ENCODE peak calls at places on chromosome 16, in ten cellular contexts. S is CD8-positive, alpha-beta memory T cell; O is AG10803; T is AG09309; Z is astrocyte; C is adipocyte; P is neural progenitor cell; N is CD8-positive, alpha-beta T cell; L is IMR-90; M is aorta. B is an unnamed sample.
A peak's percentile ranks its signal among the peaks of the same experiment; 100 is the strongest.

GRCh38 chr16:59478806-59479205 is 744.7 kb upstream of the GOT2 start:
- DNase-seq in Z (peak; percentile 33), C (peak; percentile 36), L (peak; percentile 12), P (no peak), O (peak; percentile 55), N (no peak), S (no peak), M (no peak), T (peak; percentile 33), B (no peak)

GRCh38 chr16:67013823-67014640 is 14.9 kb upstream of the CBFB start:
- DNase-seq in P (peak; percentile 86), M (peak; percentile 86), O (peak; percentile 54), T (no peak), L (peak; percentile 46), S (peak; percentile 56), N (peak; percentile 67), C (peak; percentile 89), Z (peak; percentile 18), B (peak; percentile 87)

GRCh38 chr16:15725641-15726240 is 75.7 kb downstream of the NDE1 start:
- DNase-seq in O (no peak), Z (no peak), M (no peak), T (no peak), P (no peak), N (no peak), L (no peak), S (no peak), C (no peak), B (no peak)

GRCh38 chr16:6335072-6335471 is 997.6 kb upstream of the RBFOX1 start:
- DNase-seq in N (no peak), C (peak; percentile 1), P (peak; percentile 43), O (no peak), L (no peak), S (no peak), Z (no peak), T (no peak), M (no peak), B (no peak)

GRCh38 chr16:66070140-66070887 is 296.2 kb upstream of the CDH5 start:
- DNase-seq in C (peak; percentile 81), N (no peak), O (peak; percentile 85), T (no peak), M (peak; percentile 50), Z (peak; percentile 57), S (no peak), P (no peak), L (peak; percentile 83), B (peak; percentile 92)

GRCh38 chr16:77234611-77235010 is 35.4 kb downstream of the SYCE1L start:
- DNase-seq in N (no peak), T (no peak), P (peak; percentile 20), Z (no peak), M (no peak), L (no peak), S (no peak), C (no peak), O (no peak), B (no peak)

GRCh38 chr16:56985288-56985961 is 3.9 kb upstream of the NLRC5 start:
- DNase-seq in C (peak; percentile 93), T (peak; percentile 54), N (no peak), L (peak; percentile 85), M (peak; percentile 85), P (no peak), S (no peak), O (peak; percentile 88), Z (peak; percentile 78), B (peak; percentile 87)

GRCh38 chr16:2842340-2843000 is 12.4 kb downstream of the ZG16B start:
- DNase-seq in P (peak; percentile 69), M (no peak), N (peak; percentile 71), C (peak; percentile 34), O (no peak), S (peak; percentile 52), L (no peak), Z (peak; percentile 20), T (no peak), B (peak; percentile 69)

GRCh38 chr16:49528564-49529150 is 155.1 kb downstream of the C16orf78 start:
- DNase-seq in L (no peak), P (no peak), N (no peak), Z (no peak), M (peak; percentile 33), T (no peak), C (no peak), S (no peak), O (no peak), B (no peak)

GRCh38 chr16:81926036-81926435 is 85.2 kb downstream of the SDR42E1 start:
- DNase-seq in O (no peak), C (no peak), S (no peak), Z (no peak), T (no peak), N (no peak), L (no peak), M (no peak), P (no peak), B (no peak)

GRCh38 chr16:47073223-47074155 is 70.3 kb downstream of the NETO2 start:
- DNase-seq in T (no peak), Z (no peak), O (no peak), P (no peak), M (no peak), N (no peak), C (peak; percentile 16), L (no peak), S (no peak), B (no peak)

GRCh38 chr16:48959747-48960146 is 321.9 kb downstream of the CBLN1 start:
- DNase-seq in O (no peak), Z (no peak), L (no peak), T (no peak), N (no peak), P (no peak), M (no peak), C (no peak), S (no peak), B (no peak)

GRCh38 chr16:27999687-28000086 is 63.8 kb downstream of the GSG1L start:
- DNase-seq in O (no peak), Z (no peak), T (no peak), C (no peak), S (no peak), P (no peak), M (no peak), N (no peak), L (peak; percentile 12), B (no peak)

GRCh38 chr16:49456763-49457162 is 83.2 kb downstream of the C16orf78 start:
- DNase-seq in P (no peak), C (no peak), N (no peak), M (no peak), Z (no peak), T (no peak), L (no peak), O (no peak), S (no peak), B (peak; percentile 44)

DNA sequence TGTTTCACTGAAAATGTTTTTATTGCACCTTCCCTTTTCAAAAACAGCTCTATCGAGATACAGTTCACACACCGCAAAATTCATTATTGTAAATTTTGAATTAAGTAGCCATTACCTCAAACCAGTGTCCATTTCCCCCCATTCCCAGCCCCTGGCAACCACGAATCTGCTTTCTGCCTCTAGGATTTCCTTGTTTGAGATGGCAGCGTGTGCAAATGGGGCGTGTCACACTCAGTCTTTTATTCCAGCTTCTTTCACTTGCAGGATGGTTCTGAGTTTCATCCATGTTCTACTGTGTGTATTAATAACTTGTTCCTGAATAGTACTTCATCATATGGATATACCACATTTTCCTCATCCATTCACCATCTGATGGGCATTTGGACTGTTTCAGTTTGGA is 14.8 kb downstream of the ACSF3 start:
- DNase-seq in P (no peak), N (no peak), O (no peak), M (no peak), C (no peak), S (no peak), L (no peak), Z (no peak), T (no peak), B (no peak)
- H3K4me3 ChIP-seq in P (no peak overlapping the region), N (no peak overlapping the region), O (no peak overlapping the region), M (no peak overlapping the region), C (no peak overlapping the region), S (no peak overlapping the region), L (no peak overlapping the region), Z (no peak overlapping the region), T (no peak overlapping the region), B (no peak overlapping the region)

GRCh38 chr16:85564277-85565051 is 48.7 kb upstream of the GSE1 start:
- DNase-seq in M (no peak), P (no peak), C (no peak), N (no peak), O (no peak), Z (no peak), T (no peak), S (peak; percentile 27), L (no peak), B (no peak)
- H3K4me3 ChIP-seq in M (no peak overlapping the region), P (no peak overlapping the region), C (no peak overlapping the region), N (no peak overlapping the region), O (no peak overlapping the region), Z (no peak overlapping the region), T (no peak overlapping the region), S (no peak overlapping the region), L (no peak overlapping the region), B (no peak overlapping the region)

GRCh38 chr16:84502075-84502474 is 2.4 kb downstream of the MEAK7 start:
- DNase-seq in C (no peak), S (no peak), M (no peak), N (no peak), L (no peak), O (no peak), P (no peak), Z (no peak), T (no peak), B (peak; percentile 40)
- H3K4me3 ChIP-seq in C (no peak overlapping the region), S (no peak overlapping the region), M (no peak overlapping the region), N (no peak overlapping the region), L (no peak overlapping the region), O (no peak overlapping the region), P (no peak overlapping the region), Z (no peak overlapping the region), T (no peak overlapping the region), B (no peak overlapping the region)

GRCh38 chr16:1133810-1134520 is 18.9 kb upstream of the CACNA1H start:
- DNase-seq in Z (no peak), T (no peak), N (no peak), S (no peak), O (no peak), P (no peak), M (no peak), C (no peak), L (no peak), B (no peak)
- H3K4me3 ChIP-seq in Z (no peak overlapping the region), T (no peak overlapping the region), N (no peak overlapping the region), S (no peak overlapping the region), O (no peak overlapping the region), P (no peak overlapping the region), M (no peak overlapping the region), C (no peak overlapping the region), L (no peak overlapping the region), B (no peak overlapping the region)

GRCh38 chr16:20415541-20415940 is 6.2 kb downstream of the ACSM5 start:
- DNase-seq in S (no peak), T (no peak), L (no peak), N (no peak), Z (no peak), P (no peak), M (no peak), O (no peak), C (no peak), B (no peak)
- H3K4me3 ChIP-seq in S (no peak overlapping the region), T (no peak overlapping the region), L (no peak overlapping the region), N (no peak overlapping the region), Z (no peak overlapping the region), P (no peak overlapping the region), M (no peak overlapping the region), O (no peak overlapping the region), C (no peak overlapping the region), B (no peak overlapping the region)

GRCh38 chr16:53519417-53520091 is 16.5 kb upstream of the AKTIP start:
- DNase-seq in T (no peak), M (no peak), O (no peak), S (no peak), N (no peak), C (no peak), Z (no peak), L (no peak), P (no peak), B (no peak)
- H3K4me3 ChIP-seq in T (no peak overlapping the region), M (no peak overlapping the region), O (no peak overlapping the region), S (peak overlapping the region; percentile 76), N (peak overlapping the region; percentile 26), C (no peak overlapping the region), Z (no peak overlapping the region), L (no peak overlapping the region), P (no peak overlapping the region), B (no peak overlapping the region)

B was measured in sigmoid colon.